ENCODE peak calls at places on chromosomes 12 and 14, in four cellular contexts. W is K562, H is HCT116, U is A549. L is an unnamed sample.

GRCh38 chr12:55737581-55738112 is 5.3 kb upstream of the GDF11 start:
- DNase-seq in U (no peak), H (no peak), W (no peak), L (no peak)

GRCh38 chr14:61569783-61570182 is 125.5 kb upstream of the HIF1A start:
- DNase-seq in W (no peak), H (no peak), U (no peak), L (peak)

GRCh38 chr12:113039911-113040425 is 16.6 kb upstream of the DTX1 start:
- DNase-seq in W (no peak), U (no peak), H (no peak), L (no peak)

GRCh38 chr12:19125325-19125724 is 4.2 kb upstream of the PLEKHA5 start:
- DNase-seq in H (no peak), W (no peak), U (no peak), L (no peak)

GRCh38 chr12:46303039-46303666 is 34.3 kb upstream of the SLC38A1 start:
- DNase-seq in H (peak), W (peak), U (no peak), L (peak)

GRCh38 chr12:12008232-12008850 is 62.4 kb upstream of the BCL2L14 start:
- DNase-seq in W (no peak), H (no peak), U (no peak), L (peak)

GRCh38 chr14:90109858-90110257 is 48.1 kb downstream of the KCNK13 start:
- DNase-seq in W (no peak), U (peak), H (peak), L (peak)

GRCh38 chr12:131093971-131094830 is 140.5 kb downstream of the ADGRD1 start:
- DNase-seq in U (no peak), W (no peak), H (no peak), L (no peak)

GRCh38 chr12:59372971-59373370 is 222.9 kb upstream of the SLC16A7 start:
- DNase-seq in U (no peak), W (no peak), H (peak), L (peak)

GRCh38 chr12:116563262-116563661 is 4.1 kb downstream of the MAP1LC3B2 start:
- DNase-seq in H (no peak), U (no peak), W (no peak), L (no peak)

GRCh38 chr14:30525833-30526232 is 33.1 kb upstream of the G2E3 start:
- DNase-seq in H (no peak), W (no peak), U (no peak), L (no peak)

GRCh38 chr14:78498062-78498595 is 328.0 kb downstream of the NRXN3 start:
- DNase-seq in U (no peak), H (no peak), W (no peak), L (no peak)

GRCh38 chr14:102759416-102759815 is 17.8 kb upstream of the TRAF3 start:
- DNase-seq in H (no peak), U (no peak), W (peak), L (no peak)

GRCh38 chr12:87848248-87848868 is 180.8 kb downstream of the C12orf50 start:
- DNase-seq in H (peak), W (peak), U (peak), L (peak)

GRCh38 chr14:81432171-81432570 is 32.0 kb upstream of the STON2 start:
- DNase-seq in U (no peak), H (no peak), W (peak), L (no peak)

DNA sequence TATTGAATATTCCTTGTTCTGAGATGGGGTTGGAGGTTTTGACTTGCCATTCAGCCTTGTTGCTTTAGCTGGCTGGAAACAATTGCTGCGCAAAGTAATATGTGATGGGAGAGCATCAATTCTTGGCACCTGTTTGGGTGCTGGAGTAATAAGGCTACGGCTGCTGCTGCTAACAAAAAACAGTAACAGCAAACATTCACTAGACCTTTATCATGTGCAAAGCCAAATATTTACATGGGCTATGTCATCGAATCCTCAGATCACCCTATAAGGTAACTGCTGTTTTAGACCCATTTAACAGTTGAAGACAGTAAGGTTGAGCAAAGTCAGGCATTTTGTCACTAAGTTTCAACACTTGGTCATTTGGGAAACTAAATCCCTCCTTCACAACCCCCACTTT is 241.1 kb upstream of the TBX3 start:
- DNase-seq in U (no peak), W (no peak), H (no peak), L (no peak)
- TF ChIP-seq MAX in U (no peak), W (no peak), H (no peak), L (no peak)

GRCh38 chr14:72891666-72892102 is 2.2 kb downstream of the DPF3 start:
- DNase-seq in W (no peak), H (no peak), U (no peak), L (no peak)

GRCh38 chr14:72893636-72894322 is at the start of gene DPF3:
- DNase-seq in W (peak), H (peak), U (peak), L (peak)

GRCh38 chr14:72892879-72893635 is 844 bp downstream of the DPF3 start:
- DNase-seq in W (peak), U (no peak), H (no peak), L (peak)

GRCh38 chr14:72894323-72894622 is 372 bp upstream of the DPF3 start:
- DNase-seq in U (no peak), W (no peak), H (no peak), L (no peak)

GRCh38 chr14:72892103-72892878 is 1.6 kb downstream of the DPF3 start:
- DNase-seq in H (no peak), W (no peak), U (no peak), L (no peak)
- TF ChIP-seq CTCF in H (no peak), W (no peak), U (no peak), L (no peak)

GRCh38 chr12:6335451-6336078 is 6.3 kb downstream of the TNFRSF1A start:
- DNase-seq in H (no peak), U (peak), W (peak), L (peak)
- TF ChIP-seq POLR2A in H (no peak), U (peak), W (no peak), L (no peak)

GRCh38 chr12:27274706-27275105 is 30.6 kb downstream of the STK38L start:
- DNase-seq in W (no peak), U (no peak), H (no peak), L (no peak)
- TF ChIP-seq MAX in W (no peak), U (no peak), H (no peak), L (no peak)

L was measured in NB4.